ENCODE peak calls at places on chromosomes 4 and X, in four cellular contexts. M is tibial nerve, I is left lung, P is suprapubic skin. H is an unnamed sample.

GRCh38 chrX:39427492-39428289 is 626.4 kb downstream of the MID1IP1 start:
- DNase-seq in M (no peak), P (no peak), I (no peak), H (no peak)

GRCh38 chrX:113929004-113929403 is 654.9 kb upstream of the HTR2C start:
- DNase-seq in P (no peak), M (no peak), I (no peak), H (no peak)

GRCh38 chr4:32010221-32010620 is 1290.1 kb downstream of the PCDH7 start:
- DNase-seq in M (no peak), P (no peak), I (no peak), H (no peak)

GRCh38 chrX:26100421-26100920 is 37.7 kb upstream of the MAGEB18 start:
- DNase-seq in M (no peak), P (no peak), I (no peak), H (no peak)

GRCh38 chr4:166501941-166502382 is 628.9 kb downstream of the TLL1 start:
- DNase-seq in P (no peak), I (no peak), M (no peak), H (no peak)

GRCh38 chrX:1792636-1793035 is 177.8 kb downstream of the ASMT start:
- DNase-seq in I (no peak), M (no peak), P (no peak), H (no peak)

GRCh38 chrX:100731441-100732281 is at the start of gene SYTL4:
- DNase-seq in I (peak; percentile 33), M (no peak), P (peak; percentile 71), H (no peak)

GRCh38 chrX:68822641-68823410 is 6.0 kb upstream of the EFNB1 start:
- DNase-seq in P (no peak), I (no peak), M (no peak), H (no peak)

GRCh38 chr4:24470681-24471622 is 113.4 kb downstream of the DHX15 start:
- DNase-seq in M (peak; percentile 35), I (peak; percentile 46), P (no peak), H (no peak)

GRCh38 chrX:106168107-106168506 is at the start of gene PWWP3B:
- DNase-seq in M (peak; percentile 31), P (no peak), I (peak; percentile 38), H (no peak)

GRCh38 chrX:2829066-2829430 is 318 bp downstream of the GYG2 start:
- DNase-seq in P (no peak), M (no peak), I (no peak), H (no peak)

GRCh38 chr4:18294846-18295245 is 273.3 kb upstream of the LCORL start:
- DNase-seq in I (no peak), M (no peak), P (no peak), H (no peak)

GRCh38 chr4:153089781-153090180 is 114.5 kb upstream of the TRIM2 start:
- DNase-seq in P (no peak), M (no peak), I (no peak), H (no peak)

GRCh38 chr4:161604516-161605300 is 559.1 kb downstream of the FSTL5 start:
- DNase-seq in I (no peak), M (no peak), P (no peak), H (no peak)

GRCh38 chr4:19689511-19689910 is 562.2 kb upstream of the SLIT2 start:
- DNase-seq in P (no peak), I (no peak), M (no peak), H (no peak)

GRCh38 chr4:156686120-156686519 is 285.5 kb downstream of the PDGFC start:
- DNase-seq in M (no peak), I (no peak), P (no peak), H (no peak)

GRCh38 chr4:78409612-78410202 is 141.9 kb upstream of the ANXA3 start:
- DNase-seq in I (no peak), P (no peak), M (no peak), H (no peak)

GRCh38 chr4:152106113-152106763 is 345.4 kb upstream of the GATB start:
- DNase-seq in I (peak; percentile 87), P (no peak), M (peak; percentile 80), H (peak; percentile 80)

GRCh38 chrX:77962068-77962902 is 7.2 kb downstream of the PGAM4 start:
- DNase-seq in M (no peak), P (no peak), I (no peak), H (no peak)

GRCh38 chr4:102541708-102542107 is 40.5 kb downstream of the NFKB1 start:
- DNase-seq in I (no peak), P (no peak), M (no peak), H (no peak)

GRCh38 chr4:55399581-55399980 is 3.8 kb downstream of the TMEM165 start:
- DNase-seq in I (no peak), M (no peak), P (no peak), H (no peak)
- H3K27ac ChIP-seq in I (peak overlapping the region; percentile 37), M (peak overlapping the region; percentile 100), P (no peak overlapping the region), H (peak overlapping the region; percentile 100)

GRCh38 chr4:108111781-108112180 is 57.0 kb downstream of the LEF1 start:
- DNase-seq in I (no peak), M (no peak), P (no peak), H (no peak)

GRCh38 chr4:108109111-108109510 is 59.6 kb downstream of the LEF1 start:
- DNase-seq in I (no peak), M (no peak), P (no peak), H (no peak)

GRCh38 chr4:108110450-108110849 is 58.3 kb downstream of the LEF1 start:
- DNase-seq in M (no peak), P (no peak), I (no peak), H (no peak)

GRCh38 chr4:108107729-108108382 is 60.9 kb downstream of the LEF1 start:
- DNase-seq in I (no peak), P (no peak), M (no peak), H (no peak)

GRCh38 chr4:108109997-108110416 is 58.7 kb downstream of the LEF1 start:
- DNase-seq in I (no peak), P (no peak), M (no peak), H (no peak)
- TF ChIP-seq CTCF in I (no peak), P (no peak), M (no peak), H (no peak)

DNA sequence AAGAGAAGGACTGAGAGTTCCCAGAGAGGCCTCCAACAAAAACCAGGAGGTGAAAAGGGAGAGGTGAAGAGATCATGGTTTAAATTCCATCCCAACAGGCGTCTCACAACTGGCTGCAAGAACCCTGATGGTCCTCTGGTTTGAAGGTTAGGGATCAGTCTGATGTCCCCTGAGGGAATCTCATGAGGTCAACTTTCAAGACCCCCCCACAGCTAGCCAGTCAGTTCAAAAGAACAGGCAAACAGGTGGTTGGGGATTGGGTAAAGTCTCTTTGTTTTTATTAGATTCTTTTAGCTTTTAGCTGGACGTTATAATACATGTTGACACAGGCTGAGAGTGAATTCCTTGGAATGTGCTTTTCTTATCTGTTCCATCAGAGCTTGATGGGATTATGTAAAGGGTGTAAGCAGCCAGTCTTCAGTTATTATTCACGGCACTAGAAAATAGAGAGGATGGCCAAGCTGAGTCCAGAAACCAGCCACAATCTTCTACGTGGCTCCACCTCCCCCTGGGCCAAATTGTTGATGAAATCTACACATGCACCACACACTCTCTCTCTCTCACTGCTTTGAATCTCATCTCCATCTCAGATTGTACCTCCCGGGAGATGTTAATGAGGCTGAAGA is 20.8 kb downstream of the ENPP6 start:
- DNase-seq in P (no peak), M (peak; percentile 11), I (no peak), H (no peak)
- H3K27ac ChIP-seq in P (no peak overlapping the region), M (peak overlapping the region; percentile 54), I (no peak overlapping the region), H (no peak overlapping the region)

GRCh38 chr4:177667687-177668086 is 225.4 kb upstream of the AGA start:
- DNase-seq in M (no peak), P (no peak), I (no peak), H (no peak)
- TF ChIP-seq CTCF in M (no peak), P (no peak), I (no peak), H (no peak)

GRCh38 chrX:71096702-71097032 is 1.0 kb downstream of the FOXO4 start:
- DNase-seq in P (no peak), M (no peak), I (no peak), H (no peak)
- H3K27ac ChIP-seq in P (no peak overlapping the region), M (peak overlapping the region; percentile 89), I (no peak overlapping the region), H (peak overlapping the region; percentile 41)

GRCh38 chrX:43345166-43345565 is 310.9 kb upstream of the MAOA start:
- DNase-seq in P (no peak), M (no peak), I (no peak), H (no peak)
- TF ChIP-seq CTCF in P (no peak), M (no peak), I (no peak), H (no peak)

GRCh38 chr4:61201562-61202099 is 1.5 kb downstream of the ADGRL3 start:
- DNase-seq in M (no peak), I (no peak), P (no peak), H (no peak)

GRCh38 chr4:61200195-61200990 is at the start of gene ADGRL3:
- DNase-seq in I (peak; percentile 32), M (no peak), P (no peak), H (no peak)

GRCh38 chr4:61200991-61201526 is 933 bp downstream of the ADGRL3 start:
- DNase-seq in M (peak; percentile 7), P (no peak), I (peak; percentile 31), H (no peak)

GRCh38 chr4:61202638-61203495 is 2.7 kb downstream of the ADGRL3 start:
- DNase-seq in I (no peak), P (no peak), M (no peak), H (no peak)

GRCh38 chr4:61202100-61202637 is 2.0 kb downstream of the ADGRL3 start:
- DNase-seq in I (no peak), M (no peak), P (no peak), H (no peak)
- H3K27ac ChIP-seq in I (no peak overlapping the region), M (peak overlapping the region; percentile 85), P (peak overlapping the region; percentile 25), H (peak overlapping the region; percentile 74)

H was measured in coronary artery.